ENCODE peak calls at places on chromosomes 4 and X, in four cellular contexts. Y, C, W and A are unnamed samples.

GRCh38 chr4:53267026-53267425 is 98.8 kb downstream of the SCFD2 start:
- DNase-seq in W (no peak), C (no peak), Y (no peak), A (no peak)

GRCh38 chr4:159722918-159723317 is 620.0 kb downstream of the RAPGEF2 start:
- DNase-seq in W (no peak), Y (no peak), C (no peak), A (no peak)

GRCh38 chr4:143531368-143531767 is 17.9 kb downstream of the SMARCA5 start:
- DNase-seq in C (no peak), Y (no peak), W (no peak), A (no peak)

GRCh38 chrX:68721546-68721945 is 74.1 kb downstream of the STARD8 start:
- DNase-seq in Y (no peak), C (no peak), W (no peak), A (no peak)

GRCh38 chr4:8192748-8193738 is 6.0 kb upstream of the SH3TC1 start:
- DNase-seq in Y (no peak), C (no peak), W (no peak), A (peak; percentile 55)

GRCh38 chr4:81806485-81806884 is 334.8 kb upstream of the RASGEF1B start:
- DNase-seq in W (no peak), Y (no peak), C (no peak), A (no peak)

GRCh38 chr4:44160776-44161377 is 287.7 kb downstream of the KCTD8 start:
- DNase-seq in Y (no peak), W (no peak), C (peak; percentile 49), A (peak; percentile 41)

GRCh38 chr4:113469023-113469390 is 292.5 kb downstream of the CAMK2D start:
- DNase-seq in Y (no peak), W (no peak), C (no peak), A (peak; percentile 3)

GRCh38 chrX:15816886-15817285 is 26.6 kb downstream of the ZRSR2 start:
- DNase-seq in Y (no peak), W (no peak), C (no peak), A (no peak)

GRCh38 chr4:8332891-8333331 is 63.4 kb downstream of the HTRA3 start:
- DNase-seq in W (no peak), Y (no peak), C (peak; percentile 21), A (no peak)

GRCh38 chr4:173399016-173399415 is at the start of gene SCRG1:
- DNase-seq in C (no peak), W (no peak), Y (no peak), A (no peak)

GRCh38 chr4:150006197-150006596 is 72.0 kb upstream of the DCLK2 start:
- DNase-seq in C (no peak), Y (no peak), W (no peak), A (no peak)

GRCh38 chrX:154056739-154057367 is 37.2 kb upstream of the IRAK1 start:
- DNase-seq in C (peak; percentile 16), Y (no peak), W (no peak), A (no peak)

GRCh38 chr4:87041142-87041541 is 106.3 kb downstream of the AFF1 start:
- DNase-seq in W (no peak), Y (no peak), C (no peak), A (no peak)

GRCh38 chr4:80045831-80046230 is 27.2 kb downstream of the ANTXR2 start:
- DNase-seq in W (no peak), Y (no peak), C (peak; percentile 6), A (no peak)

GRCh38 chrX:25976683-25977310 is 161.3 kb upstream of the MAGEB18 start:
- DNase-seq in W (no peak), Y (no peak), C (no peak), A (no peak)

GRCh38 chrX:107429090-107429489 is 20.4 kb upstream of the FRMPD3 start:
- DNase-seq in Y (no peak), C (no peak), W (no peak), A (peak; percentile 17)

GRCh38 chrX:22351966-22352365 is 79.3 kb downstream of the CBLL2 start:
- DNase-seq in Y (no peak), W (no peak), C (peak; percentile 16), A (no peak)

GRCh38 chr4:170662250-170662649 is 572.5 kb upstream of the AADAT start:
- DNase-seq in Y (no peak), W (no peak), C (no peak), A (no peak)

GRCh38 chr4:8688041-8688907 is 95.7 kb downstream of the CPZ start:
- DNase-seq in W (no peak), Y (no peak), C (no peak), A (peak; percentile 12)

GRCh38 chr4:184100297-184100885 is 117.3 kb downstream of the ENPP6 start:
- DNase-seq in C (no peak), W (no peak), Y (peak; percentile 44), A (no peak)

GRCh38 chrX:115650916-115651315 is 89.9 kb downstream of the PLS3 start:
- DNase-seq in Y (no peak), C (peak; percentile 44), W (no peak), A (peak; percentile 42)

GRCh38 chrX:107503996-107504395 is 54.5 kb downstream of the FRMPD3 start:
- DNase-seq in W (no peak), C (no peak), Y (no peak), A (no peak)

GRCh38 chr4:1752284-1753041 is 31.1 kb downstream of the TACC3 start:
- DNase-seq in C (no peak), Y (no peak), W (peak; percentile 8), A (peak; percentile 35)

GRCh38 chr4:7641712-7642111 is 207.0 kb upstream of the PSAPL1 start:
- DNase-seq in W (no peak), Y (no peak), C (no peak), A (no peak)

GRCh38 chrX:82134378-82134777 is 932.5 kb downstream of the SH3BGRL start:
- DNase-seq in C (no peak), W (no peak), Y (no peak), A (peak; percentile 3)

GRCh38 chr4:180642732-180643131 is 1600.5 kb upstream of the TENM3 start:
- DNase-seq in C (no peak), Y (no peak), W (no peak), A (no peak)

GRCh38 chrX:153642655-153643430 is 4.2 kb upstream of the DUSP9 start:
- DNase-seq in C (no peak), Y (no peak), W (no peak), A (no peak)

GRCh38 chr4:7646384-7647061 is 211.8 kb upstream of the PSAPL1 start:
- DNase-seq in W (no peak), C (no peak), Y (no peak), A (no peak)

GRCh38 chrX:122238801-122239200 is 945.3 kb upstream of the GRIA3 start:
- DNase-seq in W (no peak), Y (no peak), C (peak; percentile 67), A (peak; percentile 66)

GRCh38 chrX:102604327-102604726 is 5.0 kb downstream of the ARMCX5 start:
- DNase-seq in W (no peak), C (no peak), Y (no peak), A (no peak)